ENCODE peak calls at places on chromosomes 16 and 17, in nine cellular contexts. A is AG08396; N is cardiac muscle cell; H is activated CD4-positive, alpha-beta T cell treated with anti-CD3 and anti-CD28 coated beads for 1 hour; Q is body of pancreas; G is fibroblast of the conjunctiva; B is small intestine; P is T-helper 2 cell; C is GM12891. K is an unnamed sample.

GRCh38 chr17:77396610-77397009 is 255.8 kb downstream of the SEC14L1 start:
- DNase-seq in A (no peak), N (no peak), H (no peak), Q (no peak), G (no peak), B (no peak), P (no peak), C (no peak), K (no peak)

GRCh38 chr17:8226536-8227237 is 16.3 kb upstream of the AURKB start:
- DNase-seq in A (peak), N (peak), H (no peak), Q (peak), G (peak), B (peak), P (no peak), C (no peak), K (peak)

GRCh38 chr17:41600318-41600717 is 12.2 kb downstream of the KRT16 start:
- DNase-seq in A (no peak), N (no peak), H (no peak), Q (no peak), G (no peak), B (no peak), P (no peak), C (no peak), K (no peak)

GRCh38 chr17:80956321-80957190 is 35.1 kb upstream of the CHMP6 start:
- DNase-seq in A (no peak), N (no peak), H (no peak), Q (no peak), G (no peak), B (no peak), P (no peak), C (no peak), K (no peak)

GRCh38 chr16:75282811-75283281 is 31.4 kb upstream of the BCAR1 start:
- DNase-seq in A (no peak), N (no peak), H (no peak), Q (no peak), G (no peak), B (no peak), P (no peak), C (no peak), K (no peak)

GRCh38 chr17:40993856-40994255 is at the start of gene KRTAP3-3:
- DNase-seq in A (no peak), N (no peak), H (no peak), Q (no peak), G (no peak), B (no peak), P (no peak), C (no peak), K (no peak)

GRCh38 chr16:83847371-83848225 is 39.8 kb downstream of the HSBP1 start:
- DNase-seq in A (no peak), N (no peak), H (no peak), Q (no peak), G (no peak), B (no peak), P (no peak), C (no peak), K (peak)

GRCh38 chr17:6257339-6257738 is 177.6 kb downstream of the AIPL1 start:
- DNase-seq in A (no peak), N (peak), H (no peak), Q (no peak), G (no peak), B (no peak), P (no peak), C (no peak), K (no peak)

GRCh38 chr17:6070895-6071511 is 824 bp downstream of the WSCD1 start:
- DNase-seq in A (peak), N (no peak), H (no peak), Q (peak), G (no peak), B (peak), P (no peak), C (no peak), K (no peak)